ENCODE peak calls at places on chromosomes 12 and 14, in eight cellular contexts. W is A549, V is H1, F is IMR-90, T is K562, U is HCT116, R is SK-N-SH, Y is HepG2. H is an unnamed sample.

GRCh38 chr12:68373836-68374314 is 41.7 kb upstream of the MDM1 start:
- DNase-seq in F (no peak), Y (no peak), U (no peak), W (no peak), R (no peak), V (no peak), T (peak), H (peak)

GRCh38 chr14:61752626-61753025 is 9.6 kb upstream of the SNAPC1 start:
- DNase-seq in W (no peak), V (no peak), U (no peak), Y (no peak), T (no peak), R (no peak), F (peak), H (peak)

GRCh38 chr14:82080319-82080718 is 546.7 kb upstream of the SEL1L start:
- DNase-seq in R (no peak), V (peak), F (no peak), T (no peak), W (no peak), U (no peak), Y (no peak), H (no peak)

GRCh38 chr14:103058209-103059055 is 1.1 kb upstream of the CDC42BPB start:
- DNase-seq in V (no peak), Y (no peak), F (peak), T (no peak), R (peak), U (no peak), W (no peak), H (no peak)

GRCh38 chr14:94025720-94026119 is 420 bp upstream of the OTUB2 start:
- DNase-seq in W (no peak), R (no peak), T (no peak), F (no peak), Y (no peak), V (no peak), U (no peak), H (no peak)

GRCh38 chr12:131535779-131536178 is 175.1 kb upstream of the SFSWAP start:
- DNase-seq in T (no peak), V (no peak), Y (no peak), U (no peak), W (no peak), R (no peak), F (no peak), H (no peak)

GRCh38 chr12:62724947-62725447 is 210.0 kb downstream of the PPM1H start:
- DNase-seq in V (no peak), Y (peak), R (no peak), W (peak), U (peak), F (peak), T (peak), H (no peak)

GRCh38 chr14:78074546-78074945 is 95.6 kb upstream of the NRXN3 start:
- DNase-seq in R (peak), V (no peak), U (no peak), W (no peak), T (no peak), F (no peak), Y (no peak), H (no peak)

GRCh38 chr14:61334197-61334701 is 12.9 kb downstream of the PRKCH start:
- DNase-seq in W (no peak), T (no peak), V (no peak), U (no peak), F (no peak), Y (no peak), R (no peak), H (no peak)

GRCh38 chr12:119425623-119426022 is 91.1 kb downstream of the CCDC60 start:
- DNase-seq in U (no peak), R (no peak), Y (no peak), T (no peak), F (no peak), V (no peak), W (no peak), H (no peak)

GRCh38 chr12:6224550-6224949 is 24.4 kb downstream of the CD9 start:
- DNase-seq in T (no peak), R (no peak), W (no peak), U (no peak), F (no peak), Y (no peak), V (no peak), H (no peak)

GRCh38 chr12:132646850-132647249 is 28.3 kb downstream of the P2RX2 start:
- DNase-seq in R (no peak), V (no peak), U (no peak), Y (no peak), T (no peak), W (no peak), F (no peak), H (no peak)

GRCh38 chr12:106248177-106248848 is 493 bp upstream of the CKAP4 start:
- DNase-seq in W (peak), T (no peak), Y (peak), R (no peak), V (peak), U (no peak), F (peak), H (no peak)

GRCh38 chr14:28083456-28083855 is 683.1 kb upstream of the FOXG1 start:
- DNase-seq in W (no peak), R (no peak), T (no peak), U (no peak), V (no peak), F (no peak), Y (no peak), H (no peak)

GRCh38 chr14:77104393-77104792 is 6.3 kb downstream of the CIPC start:
- DNase-seq in F (no peak), T (no peak), R (no peak), V (no peak), W (no peak), U (no peak), Y (no peak), H (no peak)

GRCh38 chr12:5017638-5018348 is 25.9 kb upstream of the KCNA5 start:
- DNase-seq in U (no peak), Y (no peak), R (no peak), W (no peak), F (no peak), T (peak), V (no peak), H (no peak)

GRCh38 chr14:77862154-77862783 is 62.4 kb downstream of the ADCK1 start:
- DNase-seq in F (peak), V (peak), R (peak), W (peak), T (peak), Y (peak), U (peak), H (peak)

GRCh38 chr14:33657478-33657877 is 293.4 kb downstream of the EGLN3 start:
- DNase-seq in V (no peak), W (no peak), U (no peak), R (no peak), Y (no peak), F (peak), T (no peak), H (no peak)

GRCh38 chr12:76259660-76260389 is 88.4 kb downstream of the BBS10 start:
- DNase-seq in F (peak), Y (no peak), T (no peak), V (no peak), U (no peak), W (no peak), R (no peak), H (no peak)

GRCh38 chr14:41285193-41285748 is 321.4 kb upstream of the LRFN5 start:
- DNase-seq in R (no peak), W (peak), V (peak), T (peak), Y (peak), U (no peak), F (peak), H (no peak)

GRCh38 chr14:70069186-70069585 is 119.6 kb downstream of the SLC8A3 start:
- DNase-seq in F (no peak), R (no peak), U (no peak), V (no peak), W (no peak), Y (peak), T (no peak), H (no peak)

GRCh38 chr12:89080797-89081470 is 271.4 kb downstream of the DUSP6 start:
- DNase-seq in Y (no peak), R (no peak), U (no peak), F (peak), V (no peak), T (no peak), W (no peak), H (no peak)

GRCh38 chr12:24270965-24271364 is 321.5 kb upstream of the SOX5 start:
- DNase-seq in R (no peak), V (no peak), U (no peak), F (no peak), Y (no peak), W (no peak), T (no peak), H (no peak)

GRCh38 chr12:24488091-24488596 is 460.8 kb downstream of the BCAT1 start:
- DNase-seq in F (peak), U (no peak), V (no peak), T (no peak), Y (no peak), W (no peak), R (no peak), H (no peak)

GRCh38 chr14:74619672-74620131 is 7.7 kb upstream of the LTBP2 start:
- DNase-seq in R (no peak), T (peak), V (no peak), Y (peak), U (no peak), F (peak), W (peak), H (no peak)

GRCh38 chr14:74616996-74617700 is 5.1 kb upstream of the LTBP2 start:
- DNase-seq in U (no peak), Y (no peak), R (no peak), F (no peak), W (peak), T (no peak), V (no peak), H (no peak)

GRCh38 chr14:74620497-74620921 is 8.5 kb upstream of the LTBP2 start:
- DNase-seq in W (peak), R (no peak), F (peak), Y (peak), V (no peak), U (peak), T (peak), H (no peak)

GRCh38 chr14:74616507-74616906 is 4.5 kb upstream of the LTBP2 start:
- DNase-seq in T (peak), Y (no peak), V (no peak), F (peak), R (no peak), U (peak), W (peak), H (no peak)

DNA sequence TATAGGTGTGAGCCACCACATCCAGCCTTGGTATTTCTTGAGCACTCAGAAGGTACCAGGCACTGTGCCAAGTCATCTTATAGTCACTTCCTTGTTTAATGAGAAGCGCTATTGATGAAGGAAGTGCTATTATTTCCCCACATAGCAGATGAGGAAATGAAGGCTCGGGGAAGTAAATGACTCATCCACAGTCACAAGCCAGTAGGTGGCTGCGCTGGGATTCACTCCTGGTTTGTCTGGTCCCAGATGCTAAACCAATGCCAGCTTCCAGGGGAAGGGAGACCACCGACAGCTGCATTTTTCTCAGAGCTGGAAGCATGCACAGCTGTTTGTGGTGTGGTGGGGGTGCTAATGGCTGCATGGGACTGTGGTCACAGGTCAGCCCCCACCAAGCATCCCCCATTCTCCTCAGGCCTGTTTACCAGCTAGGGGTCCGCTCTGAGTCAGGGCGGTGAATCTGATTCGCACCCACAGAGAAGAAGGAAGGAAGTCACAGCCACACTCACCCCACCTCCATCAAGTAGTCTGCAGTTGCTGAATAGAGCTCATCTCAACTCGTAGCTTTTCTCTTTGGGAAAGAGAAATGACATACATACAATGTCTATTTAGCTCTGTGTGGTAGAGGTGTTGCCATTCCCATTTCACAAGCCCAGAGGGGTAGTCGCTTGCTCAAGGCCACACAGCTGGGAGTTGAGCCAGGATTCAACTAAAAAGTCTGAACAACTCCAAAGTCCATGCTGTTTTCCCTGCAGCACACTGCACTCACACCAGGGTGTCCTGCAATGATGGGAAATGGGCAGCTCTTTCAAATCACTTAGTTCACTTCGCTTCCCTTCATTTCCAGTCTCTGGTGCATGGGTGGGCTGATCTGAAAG is 6.3 kb upstream of the LTBP2 start:
- DNase-seq in W (peak), F (peak), U (peak), Y (peak), R (no peak), V (no peak), T (no peak), H (no peak)
- TF ChIP-seq RAD21 in W (no peak), F (no peak), U (no peak), Y (peak), R (no peak), V (no peak), T (no peak), H (no peak)

GRCh38 chr12:53734425-53734824 is 7.2 kb upstream of the CALCOCO1 start:
- DNase-seq in Y (no peak), W (no peak), V (no peak), T (no peak), F (no peak), R (no peak), U (no peak), H (no peak)
- TF ChIP-seq RAD21 in Y (no peak), W (no peak), V (no peak), T (no peak), F (no peak), R (no peak), U (no peak), H (no peak)

GRCh38 chr12:9064815-9065606 is 50.7 kb downstream of the A2M start:
- DNase-seq in V (peak), R (peak), U (peak), Y (peak), F (no peak), W (peak), T (no peak), H (no peak)
- TF ChIP-seq RAD21 in V (no peak), R (no peak), U (no peak), Y (peak), F (no peak), W (no peak), T (no peak), H (no peak)

GRCh38 chr14:64338616-64339316 is 44.6 kb upstream of the ESR2 start:
- DNase-seq in U (peak), R (peak), F (peak), V (peak), T (peak), W (peak), Y (peak), H (peak)

GRCh38 chr14:64340560-64341196 is 46.5 kb upstream of the ESR2 start:
- DNase-seq in R (no peak), F (no peak), Y (no peak), W (no peak), U (no peak), V (no peak), T (no peak), H (no peak)

GRCh38 chr14:64337901-64338615 is 43.9 kb upstream of the ESR2 start:
- DNase-seq in R (peak), V (peak), U (no peak), Y (peak), W (peak), F (peak), T (peak), H (no peak)
- TF ChIP-seq RAD21 in R (peak), V (no peak), U (peak), Y (no peak), W (no peak), F (no peak), T (no peak), H (no peak)

GRCh38 chr14:30621354-30621953 is 665 bp upstream of the SCFD1 start:
- DNase-seq in Y (peak), T (peak), F (peak), U (no peak), R (peak), V (peak), W (peak), H (no peak)
- TF ChIP-seq RAD21 in Y (no peak), T (no peak), F (no peak), U (no peak), R (no peak), V (no peak), W (no peak), H (no peak)

DNA sequence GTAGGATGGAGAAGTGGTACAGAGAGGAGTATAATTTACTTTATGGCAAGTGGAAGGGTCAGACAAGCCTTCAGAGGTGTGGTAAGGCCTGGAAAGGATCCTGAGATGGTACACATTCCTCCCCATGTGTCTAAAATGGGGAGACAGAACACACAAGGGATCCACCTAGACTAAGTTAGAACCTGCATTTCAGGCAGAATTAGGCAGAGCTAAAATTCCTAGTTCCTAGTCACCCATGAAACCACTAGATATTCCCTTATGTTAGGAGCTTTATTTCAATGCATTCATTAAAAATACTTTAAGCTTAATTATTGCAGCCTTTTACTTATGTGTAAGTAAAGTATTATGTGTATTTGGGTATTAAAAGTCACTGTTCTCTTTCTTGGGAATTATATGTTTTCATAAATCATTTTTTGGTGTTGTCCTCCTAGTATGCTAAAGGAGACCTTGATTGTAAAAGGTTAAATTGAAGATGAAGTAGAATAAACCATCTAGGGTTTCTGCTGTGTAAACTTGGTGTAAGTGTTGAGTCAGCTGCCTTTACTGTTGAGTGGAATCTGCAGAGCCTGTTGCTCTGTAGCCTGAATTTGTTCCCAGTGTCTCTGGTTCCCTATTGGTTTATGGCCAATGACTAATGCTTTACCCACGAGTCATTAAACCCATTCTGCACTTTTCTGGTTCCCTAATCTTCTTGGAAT is 423.2 kb downstream of the ATP23 start:
- DNase-seq in Y (no peak), U (peak), W (peak), R (no peak), F (peak), T (no peak), V (no peak), H (no peak)
- TF ChIP-seq RAD21 in Y (no peak), U (no peak), W (no peak), R (no peak), F (no peak), T (no peak), V (no peak), H (no peak)

GRCh38 chr14:100680439-100681051 is 46.1 kb upstream of the DLK1 start:
- DNase-seq in W (no peak), F (no peak), R (no peak), U (no peak), Y (no peak), V (no peak), T (peak), H (no peak)
- TF ChIP-seq RAD21 in W (no peak), F (no peak), R (no peak), U (no peak), Y (no peak), V (no peak), T (no peak), H (no peak)

GRCh38 chr14:71381814-71382213 is 474.6 kb downstream of the PCNX1 start:
- DNase-seq in T (no peak), R (no peak), V (no peak), F (no peak), Y (no peak), W (no peak), U (no peak), H (no peak)

GRCh38 chr14:71383510-71383909 is 476.3 kb downstream of the PCNX1 start:
- DNase-seq in T (no peak), R (no peak), U (no peak), Y (no peak), W (no peak), V (no peak), F (no peak), H (no peak)

GRCh38 chr14:71384007-71384605 is 476.8 kb downstream of the PCNX1 start:
- DNase-seq in W (no peak), F (no peak), R (no peak), Y (no peak), V (no peak), U (no peak), T (no peak), H (no peak)

GRCh38 chr14:71380271-71380670 is 473.0 kb downstream of the PCNX1 start:
- DNase-seq in F (peak), R (no peak), V (no peak), W (no peak), U (no peak), T (no peak), Y (no peak), H (no peak)

GRCh38 chr14:71382315-71382714 is 475.1 kb downstream of the PCNX1 start:
- DNase-seq in V (no peak), T (no peak), U (no peak), Y (no peak), F (no peak), R (no peak), W (no peak), H (no peak)
- TF ChIP-seq RAD21 in V (no peak), T (no peak), U (no peak), Y (no peak), F (no peak), R (no peak), W (no peak), H (no peak)